ENCODE peak calls at places on chromosomes 3 and 15, in ten cellular contexts. N is SJSA1, R is psoas muscle, V is transverse colon, L is thoracic aorta, A is H9, F is A549, S is adipocyte, T is pancreas, K is kidney. C is an unnamed sample.
A peak's percentile ranks its signal among the peaks of the same experiment; 100 is the strongest.

GRCh38 chr15:36612063-36612788 is 32.8 kb downstream of the CDIN1 start:
- DNase-seq in N (peak; percentile 74), R (no peak), V (no peak), L (no peak), A (no peak), F (peak; percentile 37), S (peak; percentile 58), T (no peak), K (no peak), C (no peak)

GRCh38 chr3:30606301-30607031 is at the start of gene TGFBR2:
- DNase-seq in N (peak; percentile 96), R (peak; percentile 97), V (peak; percentile 95), L (peak; percentile 89), A (peak; percentile 87), F (peak; percentile 98), S (peak; percentile 99), T (peak; percentile 95), K (peak; percentile 98), C (peak; percentile 59)

GRCh38 chr3:17605032-17605431 is 137.4 kb downstream of the TBC1D5 start:
- DNase-seq in N (peak; percentile 48), R (no peak), V (no peak), L (no peak), A (no peak), F (peak; percentile 50), S (peak; percentile 44), T (no peak), K (no peak), C (no peak)

GRCh38 chr3:106379251-106379750 is 510.5 kb upstream of the CBLB start:
- DNase-seq in N (no peak), R (no peak), V (no peak), L (no peak), A (no peak), F (no peak), S (no peak), T (no peak), K (no peak), C (no peak)

GRCh38 chr15:81723758-81724157 is 322.1 kb downstream of the MEX3B start:
- DNase-seq in N (no peak), R (no peak), V (no peak), L (no peak), A (no peak), F (no peak), S (peak; percentile 60), T (no peak), K (no peak), C (no peak)

GRCh38 chr3:114104414-114104813 is 47.9 kb downstream of the QTRT2 start:
- DNase-seq in N (peak; percentile 9), R (no peak), V (no peak), L (no peak), A (no peak), F (no peak), S (peak; percentile 22), T (no peak), K (no peak), C (no peak)

GRCh38 chr3:40152482-40153133 is 156.9 kb upstream of the EIF1B start:
- DNase-seq in N (no peak), R (no peak), V (no peak), L (no peak), A (no peak), F (no peak), S (no peak), T (no peak), K (no peak), C (no peak)

GRCh38 chr3:26623409-26624208 is 1.0 kb downstream of the LRRC3B start:
- DNase-seq in N (no peak), R (peak; percentile 45), V (no peak), L (no peak), A (no peak), F (no peak), S (no peak), T (no peak), K (peak; percentile 55), C (no peak)

GRCh38 chr15:90807687-90808086 is 60.7 kb upstream of the FURIN start:
- DNase-seq in N (peak; percentile 65), R (no peak), V (no peak), L (no peak), A (no peak), F (no peak), S (no peak), T (no peak), K (no peak), C (no peak)

GRCh38 chr3:168559012-168559411 is 463.3 kb upstream of the GOLIM4 start:
- DNase-seq in N (no peak), R (no peak), V (no peak), L (no peak), A (no peak), F (no peak), S (no peak), T (no peak), K (no peak), C (no peak)

GRCh38 chr3:153210660-153211059 is 48.6 kb downstream of the RAP2B start:
- DNase-seq in N (no peak), R (no peak), V (no peak), L (no peak), A (no peak), F (no peak), S (peak; percentile 66), T (no peak), K (no peak), C (no peak)

GRCh38 chr3:9201278-9201677 is 48.2 kb downstream of the SRGAP3 start:
- DNase-seq in N (no peak), R (no peak), V (no peak), L (no peak), A (no peak), F (no peak), S (peak; percentile 39), T (no peak), K (no peak), C (no peak)

GRCh38 chr3:14262212-14262611 is 83.6 kb downstream of the LSM3 start:
- DNase-seq in N (no peak), R (no peak), V (no peak), L (no peak), A (no peak), F (no peak), S (no peak), T (no peak), K (no peak), C (no peak)

GRCh38 chr3:55591893-55592292 is 104.8 kb upstream of the WNT5A start:
- DNase-seq in N (no peak), R (no peak), V (no peak), L (no peak), A (no peak), F (no peak), S (peak; percentile 8), T (no peak), K (no peak), C (no peak)

GRCh38 chr3:99023590-99024192 is 122.2 kb upstream of the DCBLD2 start:
- DNase-seq in N (peak; percentile 15), R (no peak), V (no peak), L (no peak), A (no peak), F (peak; percentile 41), S (peak; percentile 84), T (no peak), K (no peak), C (no peak)

GRCh38 chr3:186664119-186664495 is 1.7 kb upstream of the HRG start:
- DNase-seq in N (no peak), R (no peak), V (no peak), L (no peak), A (no peak), F (no peak), S (no peak), T (no peak), K (no peak), C (no peak)

DNA sequence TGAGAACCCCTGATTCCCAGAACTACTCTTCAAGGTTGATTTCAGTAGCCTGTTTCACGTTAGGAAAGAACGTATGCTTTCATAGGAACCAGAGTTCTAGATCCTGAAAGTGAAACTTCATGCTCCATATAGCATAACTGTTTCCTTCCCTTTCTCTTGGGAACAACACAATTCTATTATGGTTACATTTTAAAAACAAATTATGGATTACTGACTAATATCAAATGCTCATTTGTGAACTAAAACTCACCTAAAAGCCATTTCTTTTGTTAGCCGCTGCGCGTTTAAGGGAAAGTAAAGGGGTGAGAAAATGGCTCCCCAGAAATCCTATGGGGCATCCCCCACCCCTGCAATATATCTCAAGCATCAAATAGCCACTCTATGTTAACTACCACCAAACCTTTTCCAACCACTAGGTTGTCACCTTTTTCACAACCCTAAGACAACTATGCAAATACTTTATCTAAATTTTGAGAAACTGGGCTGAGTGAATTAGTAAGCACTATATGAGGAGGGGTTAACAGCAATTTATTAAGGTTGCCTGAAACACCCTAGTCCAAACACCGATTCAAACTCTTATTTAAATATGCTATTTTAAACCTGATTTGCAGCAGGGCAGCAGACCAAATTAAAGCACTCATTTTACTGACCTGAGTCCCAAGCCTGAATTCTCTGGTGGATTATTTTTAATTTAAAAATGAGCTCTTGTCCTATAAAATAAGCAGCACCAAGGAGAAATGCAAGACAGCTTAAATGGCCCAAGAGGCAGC is 2.4 kb downstream of the SIAH2 start:
- DNase-seq in N (no peak), R (no peak), V (no peak), L (no peak), A (no peak), F (no peak), S (peak; percentile 53), T (no peak), K (no peak), C (no peak)
- H3K9me3 ChIP-seq in N (no peaks in the 10 kb centered on the region), R (no peaks in the 10 kb centered on the region), V (no peaks in the 10 kb centered on the region), L (no peaks in the 10 kb centered on the region), A (no peaks in the 10 kb centered on the region), F (no peaks in the 10 kb centered on the region), S (no peaks in the 10 kb centered on the region), T (no peaks in the 10 kb centered on the region), K (no peaks in the 10 kb centered on the region), C (no peaks in the 10 kb centered on the region)

GRCh38 chr3:139189943-139190342 is 145.3 kb upstream of the PRR23C start:
- DNase-seq in N (no peak), R (no peak), V (no peak), L (no peak), A (no peak), F (no peak), S (no peak), T (no peak), K (no peak), C (no peak)
- H3K9me3 ChIP-seq in N (no peaks in the 10 kb centered on the region), R (no peaks in the 10 kb centered on the region), V (no peaks in the 10 kb centered on the region), L (no peaks in the 10 kb centered on the region), A (no peaks in the 10 kb centered on the region), F (no peaks in the 10 kb centered on the region), S (no peaks in the 10 kb centered on the region), T (no peaks in the 10 kb centered on the region), K (no peaks in the 10 kb centered on the region), C (no peaks in the 10 kb centered on the region)

DNA sequence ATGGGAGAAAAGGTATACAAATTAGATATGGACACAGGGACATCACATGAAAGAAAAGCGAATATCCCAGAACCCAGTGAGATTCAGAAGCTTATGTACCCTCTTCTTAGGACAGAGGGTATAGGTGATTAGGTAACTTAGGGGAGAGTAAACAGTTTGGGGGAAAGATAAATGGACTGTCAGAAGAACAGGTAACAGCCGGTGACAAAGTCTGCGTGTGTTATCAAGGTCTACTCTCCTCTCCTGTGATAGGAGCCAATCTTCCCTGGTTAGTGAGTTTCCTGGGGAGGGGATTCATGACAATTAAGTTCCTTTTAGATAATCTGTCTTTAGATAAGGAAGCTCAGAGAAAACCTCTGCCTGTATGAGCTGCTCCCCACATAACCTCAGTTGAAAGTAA is 30.6 kb upstream of the SNRPN start:
- DNase-seq in N (no peak), R (no peak), V (no peak), L (no peak), A (no peak), F (no peak), S (no peak), T (no peak), K (no peak), C (no peak)
- H3K9me3 ChIP-seq in N (no peaks in the 10 kb centered on the region), R (no peaks in the 10 kb centered on the region), V (peaks cover 4% of the 10 kb centered on the region), L (no peaks in the 10 kb centered on the region), A (peaks cover 32% of the 10 kb centered on the region), F (no peaks in the 10 kb centered on the region), S (no peaks in the 10 kb centered on the region), T (no peaks in the 10 kb centered on the region), K (no peaks in the 10 kb centered on the region), C (no peaks in the 10 kb centered on the region)

GRCh38 chr3:33287672-33288282 is 10.5 kb downstream of the FBXL2 start:
- DNase-seq in N (no peak), R (no peak), V (no peak), L (no peak), A (no peak), F (no peak), S (no peak), T (no peak), K (no peak), C (no peak)
- H3K9me3 ChIP-seq in N (no peaks in the 10 kb centered on the region), R (peaks cover 5% of the 10 kb centered on the region), V (peaks cover 8% of the 10 kb centered on the region), L (peaks cover 14% of the 10 kb centered on the region), A (peaks cover 11% of the 10 kb centered on the region), F (no peaks in the 10 kb centered on the region), S (peaks cover 6% of the 10 kb centered on the region), T (no peaks in the 10 kb centered on the region), K (peaks cover 5% of the 10 kb centered on the region), C (no peaks in the 10 kb centered on the region)

C was measured in T-helper 17 cell.